ENCODE peak calls at places on chromosomes 4 and X, in ten cellular contexts. Y is hepatic stellate cell; W is amygdala; A is stimulated activated CD4-positive, alpha-beta T cell treated with anti-CD3 and anti-CD28 coated beads, TNF-alpha, amount 100 ng/mL, for 24 hours; O is nephron progenitor cell; N is fibroblast of pulmonary artery; V is AML-193; T is pancreas; I is WTC11; G is Right ventricle myocardium superior. L is an unnamed sample.

GRCh38 chr4:150342945-150343344 is 239.0 kb upstream of the MAB21L2 start:
- DNase-seq in Y (no peak), W (no peak), A (no peak), O (no peak), N (no peak), V (no peak), T (no peak), I (no peak), G (peak), L (no peak)

GRCh38 chr4:128291096-128291495 is 3.5 kb upstream of the PGRMC2 start:
- DNase-seq in Y (no peak), W (no peak), A (no peak), O (no peak), N (no peak), V (no peak), T (no peak), I (no peak), G (no peak), L (no peak)

GRCh38 chr4:101967697-101968346 is 177.3 kb downstream of the BANK1 start:
- DNase-seq in Y (no peak), W (no peak), A (no peak), O (no peak), N (peak), V (no peak), T (no peak), I (no peak), G (no peak), L (no peak)

GRCh38 chr4:169604903-169605331 is 7.5 kb downstream of the NEK1 start:
- DNase-seq in Y (no peak), W (no peak), A (no peak), O (no peak), N (no peak), V (no peak), T (no peak), I (no peak), G (no peak), L (no peak)

GRCh38 chr4:78661923-78662521 is 110.5 kb downstream of the ANXA3 start:
- DNase-seq in Y (peak), W (no peak), A (no peak), O (no peak), N (peak), V (peak), T (no peak), I (no peak), G (no peak), L (peak)

GRCh38 chr4:7949759-7950158 is 10.1 kb upstream of the AFAP1 start:
- DNase-seq in Y (no peak), W (no peak), A (no peak), O (no peak), N (no peak), V (no peak), T (no peak), I (no peak), G (no peak), L (no peak)

GRCh38 chr4:15690020-15690809 is 8.6 kb downstream of the FAM200B start:
- DNase-seq in Y (peak), W (no peak), A (no peak), O (no peak), N (peak), V (peak), T (no peak), I (no peak), G (no peak), L (peak)

GRCh38 chr4:187606581-187606980 is 389.0 kb upstream of the ZFP42 start:
- DNase-seq in Y (peak), W (no peak), A (no peak), O (peak), N (peak), V (peak), T (no peak), I (peak), G (no peak), L (peak)

GRCh38 chr4:82739292-82740190 is 59.1 kb downstream of the SCD5 start:
- DNase-seq in Y (peak), W (no peak), A (peak), O (peak), N (peak), V (peak), T (peak), I (peak), G (peak), L (peak)

GRCh38 chrX:22686138-22686541 is 313.6 kb upstream of the DDX53 start:
- DNase-seq in Y (peak), W (no peak), A (no peak), O (no peak), N (peak), V (no peak), T (peak), I (peak), G (peak), L (peak)

GRCh38 chr4:122914938-122915337 is 7.5 kb downstream of the NUDT6 start:
- DNase-seq in Y (peak), W (no peak), A (no peak), O (no peak), N (peak), V (no peak), T (no peak), I (no peak), G (no peak), L (no peak)

GRCh38 chr4:86633854-86634253 is 39.7 kb downstream of the PTPN13 start:
- DNase-seq in Y (no peak), W (no peak), A (no peak), O (no peak), N (no peak), V (no peak), T (no peak), I (no peak), G (no peak), L (no peak)

GRCh38 chr4:121597346-121597934 is 99.3 kb downstream of the ANXA5 start:
- DNase-seq in Y (no peak), W (no peak), A (peak), O (no peak), N (peak), V (no peak), T (no peak), I (no peak), G (no peak), L (no peak)

GRCh38 chrX:153576961-153577360 is 22.0 kb downstream of the CCNQ start:
- DNase-seq in Y (no peak), W (no peak), A (no peak), O (no peak), N (no peak), V (no peak), T (no peak), I (no peak), G (no peak), L (no peak)

GRCh38 chr4:78768447-78769177 is 7.5 kb upstream of the BMP2K start:
- DNase-seq in Y (peak), W (no peak), A (no peak), O (no peak), N (no peak), V (no peak), T (no peak), I (no peak), G (no peak), L (no peak)

GRCh38 chr4:15495621-15496020 is 25.9 kb downstream of the CC2D2A start:
- DNase-seq in Y (no peak), W (no peak), A (no peak), O (no peak), N (no peak), V (no peak), T (no peak), I (no peak), G (no peak), L (peak)

GRCh38 chr4:8646296-8647093 is 53.9 kb downstream of the CPZ start:
- DNase-seq in Y (no peak), W (no peak), A (no peak), O (peak), N (no peak), V (no peak), T (peak), I (no peak), G (no peak), L (no peak)

GRCh38 chr4:37002625-37003024 is 241.9 kb upstream of the NWD2 start:
- DNase-seq in Y (no peak), W (no peak), A (no peak), O (no peak), N (no peak), V (no peak), T (no peak), I (no peak), G (no peak), L (no peak)

GRCh38 chr4:40462326-40462725 is 127.2 kb downstream of the CHRNA9 start:
- DNase-seq in Y (no peak), W (no peak), A (no peak), O (no peak), N (no peak), V (no peak), T (no peak), I (no peak), G (no peak), L (no peak)

GRCh38 chr4:131091896-131092295 is 1995.9 kb downstream of the C4orf33 start:
- DNase-seq in Y (peak), W (no peak), A (no peak), O (no peak), N (peak), V (peak), T (no peak), I (no peak), G (no peak), L (peak)

GRCh38 chrX:109918753-109919152 is 84.2 kb upstream of the TMEM164 start:
- DNase-seq in Y (no peak), W (no peak), A (no peak), O (no peak), N (no peak), V (no peak), T (no peak), I (no peak), G (no peak), L (no peak)

GRCh38 chr4:184958839-184959238 is 59.5 kb upstream of the HELT start:
- DNase-seq in Y (no peak), W (no peak), A (no peak), O (no peak), N (no peak), V (no peak), T (no peak), I (no peak), G (no peak), L (peak)

GRCh38 chr4:147307896-147308680 is 172.8 kb upstream of the EDNRA start:
- DNase-seq in Y (no peak), W (no peak), A (no peak), O (no peak), N (no peak), V (no peak), T (no peak), I (no peak), G (no peak), L (no peak)

GRCh38 chr4:136056748-136057147 is 1475.5 kb downstream of the PCDH18 start:
- DNase-seq in Y (no peak), W (no peak), A (no peak), O (no peak), N (no peak), V (no peak), T (no peak), I (no peak), G (no peak), L (peak)

GRCh38 chrX:98380556-98380955 is 1496.8 kb downstream of the RPA4 start:
- DNase-seq in Y (no peak), W (no peak), A (no peak), O (peak), N (no peak), V (no peak), T (peak), I (peak), G (no peak), L (no peak)

GRCh38 chrX:56343231-56343630 is 111.1 kb downstream of the KLF8 start:
- DNase-seq in Y (no peak), W (no peak), A (no peak), O (no peak), N (no peak), V (no peak), T (peak), I (no peak), G (no peak), L (no peak)

GRCh38 chrX:18927558-18927957 is 56.4 kb downstream of the PHKA2 start:
- DNase-seq in Y (no peak), W (no peak), A (no peak), O (no peak), N (no peak), V (no peak), T (no peak), I (no peak), G (no peak), L (no peak)

GRCh38 chr4:42150653-42151567 is 1.5 kb downstream of the BEND4 start:
- DNase-seq in Y (no peak), W (no peak), A (no peak), O (peak), N (no peak), V (no peak), T (peak), I (peak), G (no peak), L (peak)

GRCh38 chrX:9291666-9292065 is 173.2 kb upstream of the TBL1X start:
- DNase-seq in Y (no peak), W (no peak), A (no peak), O (peak), N (no peak), V (no peak), T (no peak), I (peak), G (no peak), L (no peak)

GRCh38 chr4:66034671-66035070 is 364.4 kb upstream of the EPHA5 start:
- DNase-seq in Y (no peak), W (no peak), A (no peak), O (no peak), N (no peak), V (no peak), T (no peak), I (no peak), G (no peak), L (no peak)

GRCh38 chr4:73815145-73815544 is 21.3 kb upstream of the CXCL6 start:
- DNase-seq in Y (no peak), W (no peak), A (no peak), O (no peak), N (peak), V (peak), T (no peak), I (no peak), G (no peak), L (peak)